ENCODE peak calls at places on chromosomes 11 and 22, in six cellular contexts. J is colonic mucosa, A is osteocyte, G is adrenal gland, C is tibial nerve, E is GM12865. H is an unnamed sample.

GRCh38 chr11:72586591-72587090 is 87.6 kb downstream of the PDE2A start:
- DNase-seq in G (peak; percentile 5), A (no peak), J (no peak), C (no peak), E (no peak), H (no peak)

GRCh38 chr11:62025429-62026105 is 58.1 kb upstream of the FTH1 start:
- DNase-seq in A (no peak), G (peak; percentile 49), E (peak; percentile 66), J (peak; percentile 85), C (peak; percentile 63), H (peak; percentile 63)

GRCh38 chr22:45578524-45579147 is 76.0 kb downstream of the FBLN1 start:
- DNase-seq in J (no peak), E (no peak), C (no peak), G (no peak), A (no peak), H (no peak)

GRCh38 chr11:396948-397548 is 3.0 kb downstream of the PKP3 start:
- DNase-seq in C (peak; percentile 41), J (peak; percentile 42), E (peak; percentile 81), A (no peak), G (peak; percentile 75), H (peak; percentile 68)

GRCh38 chr11:86292912-86293606 is 9.0 kb upstream of the HIKESHI start:
- DNase-seq in C (no peak), E (peak; percentile 75), G (no peak), J (no peak), A (no peak), H (no peak)

GRCh38 chr11:118319031-118319814 is 14.7 kb downstream of the CD3E start:
- DNase-seq in E (no peak), A (no peak), G (no peak), C (no peak), J (no peak), H (no peak)

GRCh38 chr11:60852060-60852638 is 3.6 kb downstream of the PTGDR2 start:
- DNase-seq in E (no peak), G (no peak), A (no peak), J (peak; percentile 89), C (no peak), H (no peak)

GRCh38 chr11:68892576-68892975 is 11.1 kb downstream of the MRPL21 start:
- DNase-seq in A (no peak), E (no peak), G (no peak), C (no peak), J (no peak), H (no peak)

GRCh38 chr22:27754247-27754887 is 47.2 kb downstream of the MN1 start:
- DNase-seq in G (no peak), C (no peak), J (no peak), E (no peak), A (no peak), H (peak; percentile 57)

GRCh38 chr11:12853652-12854296 is 155.3 kb upstream of the RASSF10 start:
- DNase-seq in E (no peak), G (peak; percentile 50), A (no peak), C (peak; percentile 41), J (peak; percentile 56), H (no peak)

GRCh38 chr22:35521358-35522264 is 19.0 kb upstream of the RASD2 start:
- DNase-seq in C (no peak), J (no peak), G (no peak), E (no peak), A (no peak), H (no peak)

GRCh38 chr22:46538816-46539163 is 1.4 kb upstream of the CELSR1 start:
- DNase-seq in G (no peak), C (no peak), A (no peak), E (no peak), J (no peak), H (no peak)

GRCh38 chr22:38299001-38299651 is 18.1 kb downstream of the CSNK1E start:
- DNase-seq in J (no peak), E (no peak), C (no peak), A (no peak), G (no peak), H (no peak)

GRCh38 chr11:2120359-2121100 is 18.7 kb downstream of the IGF2 start:
- DNase-seq in G (no peak), J (no peak), E (no peak), C (no peak), A (no peak), H (no peak)

GRCh38 chr11:36056160-36056751 is 112.4 kb downstream of the LDLRAD3 start:
- DNase-seq in E (peak; percentile 32), C (no peak), J (peak; percentile 22), G (peak; percentile 19), A (no peak), H (no peak)

GRCh38 chr11:36241512-36241911 is 47.7 kb downstream of the COMMD9 start:
- DNase-seq in G (no peak), A (no peak), E (no peak), C (no peak), J (no peak), H (no peak)

GRCh38 chr11:78594814-78595213 is 20.1 kb upstream of the NARS2 start:
- DNase-seq in C (no peak), J (no peak), A (no peak), G (no peak), E (no peak), H (no peak)

GRCh38 chr11:95989216-95989615 is 65.3 kb upstream of the MTMR2 start:
- DNase-seq in A (no peak), E (no peak), C (no peak), J (no peak), G (no peak), H (no peak)

GRCh38 chr11:65459552-65459951 is 37.0 kb downstream of the NEAT1 start:
- DNase-seq in E (peak; percentile 70), G (no peak), J (no peak), C (no peak), A (no peak), H (no peak)

GRCh38 chr11:69540118-69541000 is 58.9 kb downstream of the LINC01488 start:
- DNase-seq in A (no peak), J (no peak), E (no peak), G (no peak), C (no peak), H (peak; percentile 25)

GRCh38 chr22:21951931-21952465 is 650 bp downstream of the PPM1F start:
- DNase-seq in A (no peak), G (peak; percentile 61), E (peak; percentile 50), J (peak; percentile 34), C (no peak), H (no peak)

GRCh38 chr11:119481021-119481666 is 58.2 kb upstream of the THY1 start:
- DNase-seq in G (peak; percentile 83), C (peak; percentile 93), E (peak; percentile 70), A (peak; percentile 96), J (peak; percentile 86), H (peak; percentile 87)

GRCh38 chr11:119480375-119481020 is 57.5 kb upstream of the THY1 start:
- DNase-seq in C (no peak), A (peak; percentile 78), G (peak; percentile 4), J (no peak), E (no peak), H (no peak)

GRCh38 chr11:119481667-119482400 is 58.9 kb upstream of the THY1 start:
- DNase-seq in C (no peak), E (no peak), J (no peak), A (peak; percentile 73), G (peak; percentile 50), H (peak; percentile 21)

GRCh38 chr11:119478711-119479285 is 55.8 kb upstream of the THY1 start:
- DNase-seq in J (no peak), G (no peak), A (peak; percentile 54), C (no peak), E (no peak), H (no peak)

GRCh38 chr11:119479685-119480275 is 56.8 kb upstream of the THY1 start:
- DNase-seq in C (no peak), G (peak; percentile 4), E (peak; percentile 35), J (no peak), A (peak; percentile 36), H (no peak)
- TF ChIP-seq CTCF in C (no peak), G (peak; percentile 28), E (peak; percentile 64), J (no peak), A (peak; percentile 59), H (no peak)

GRCh38 chr22:29332886-29333496 is 17.5 kb upstream of the RASL10A start:
- DNase-seq in E (no peak), G (no peak), J (no peak), A (no peak), C (no peak), H (no peak)

GRCh38 chr22:29335656-29336055 is 20.2 kb upstream of the RASL10A start:
- DNase-seq in A (no peak), J (no peak), G (no peak), C (no peak), E (no peak), H (no peak)

GRCh38 chr22:29336751-29337490 is 21.4 kb upstream of the RASL10A start:
- DNase-seq in A (no peak), C (no peak), G (no peak), E (no peak), J (no peak), H (no peak)

GRCh38 chr22:29334148-29334547 is 18.7 kb upstream of the RASL10A start:
- DNase-seq in A (no peak), J (no peak), C (no peak), G (no peak), E (no peak), H (no peak)

DNA sequence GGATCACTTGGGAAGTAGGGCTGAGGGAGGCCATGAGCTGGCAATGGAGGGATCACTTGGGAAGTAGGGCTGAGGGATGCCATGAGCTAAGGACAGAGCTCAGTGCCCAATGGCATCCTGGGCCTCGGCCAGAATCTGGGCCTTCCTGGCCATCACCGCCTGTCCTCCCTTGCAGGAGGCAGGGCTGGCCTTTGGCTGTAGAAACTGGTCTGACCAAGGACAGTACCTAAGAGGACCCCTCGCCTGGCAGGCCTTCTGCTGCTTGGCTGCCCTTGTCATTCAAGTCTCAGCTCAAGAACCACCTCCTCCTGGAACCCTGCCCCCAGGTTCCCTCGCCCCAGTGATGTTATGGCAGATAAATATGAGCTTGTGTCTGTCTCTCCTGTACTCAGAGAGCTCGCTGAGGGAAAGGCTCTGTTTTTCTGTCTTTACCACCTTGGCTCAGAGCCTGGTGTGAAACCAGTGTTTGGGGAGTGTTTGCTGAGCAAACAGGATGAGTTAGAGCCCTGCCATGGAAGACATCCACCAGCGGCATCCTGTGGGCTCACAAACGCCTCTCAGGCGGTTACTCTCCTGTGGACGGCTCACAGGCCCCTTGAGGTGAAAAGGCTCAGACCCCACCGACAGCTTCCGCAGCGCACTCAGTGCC is 19.3 kb upstream of the RASL10A start:
- DNase-seq in G (no peak), A (no peak), C (no peak), J (no peak), E (no peak), H (no peak)
- TF ChIP-seq CTCF in G (no peak), A (no peak), C (no peak), J (no peak), E (no peak), H (no peak)

DNA sequence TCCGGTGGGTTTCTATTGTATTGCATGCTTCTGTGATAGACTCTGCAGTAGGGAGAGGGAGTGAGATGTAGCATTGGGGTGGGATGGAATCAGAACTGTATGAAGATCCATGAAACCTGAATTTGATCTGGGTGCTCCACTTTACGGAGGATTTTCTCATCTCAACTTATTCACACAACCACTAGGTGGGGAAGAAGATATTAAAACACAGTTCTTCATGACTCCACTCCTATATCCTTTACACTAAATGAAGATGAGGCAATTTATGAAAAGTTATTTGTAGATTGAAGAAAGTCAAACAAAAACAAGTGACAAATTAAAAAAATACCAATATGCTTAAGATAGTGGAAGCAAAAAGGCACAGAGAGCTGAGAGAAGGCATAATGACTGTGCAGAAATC is 92.6 kb upstream of the PDGFD start:
- DNase-seq in J (no peak), C (no peak), A (no peak), G (no peak), E (no peak), H (no peak)
- TF ChIP-seq CTCF in J (no peak), C (no peak), A (peak; percentile 32), G (no peak), E (no peak), H (no peak)

GRCh38 chr11:101436511-101437142 is 147.2 kb downstream of the TRPC6 start:
- DNase-seq in G (peak; percentile 39), J (peak; percentile 41), C (peak; percentile 57), A (no peak), E (peak; percentile 56), H (peak; percentile 47)
- TF ChIP-seq CTCF in G (peak; percentile 60), J (peak; percentile 39), C (peak; percentile 34), A (peak; percentile 74), E (peak; percentile 61), H (peak; percentile 83)

H was measured in uterus.